ENCODE peak calls at places on chromosomes 11 and 22, in ten cellular contexts. One of them, this sample, is unnamed.

GRCh38 chr11:7573558-7574296 is 59.9 kb downstream of the PPFIBP2 start:
- DNase-seq in sigmoid colon: no peak
- DNase-seq in uterus: no peak
- DNase-seq in stomach: peak
- DNase-seq in K562: peak
- DNase-seq in heart left ventricle: no peak
- DNase-seq in IMR-90: no peak
- DNase-seq in Peyer's patch: no peak
- DNase-seq in spleen: no peak
- DNase-seq in transverse colon: peak
- DNase-seq in this sample: no peak

GRCh38 chr22:42720263-42721044 is at the start of gene A4GALT:
- DNase-seq in sigmoid colon: no peak
- DNase-seq in uterus: no peak
- DNase-seq in stomach: no peak
- DNase-seq in K562: no peak
- DNase-seq in heart left ventricle: peak
- DNase-seq in IMR-90: no peak
- DNase-seq in Peyer's patch: no peak
- DNase-seq in spleen: peak
- DNase-seq in transverse colon: no peak
- DNase-seq in this sample: no peak

GRCh38 chr11:69486056-69486772 is 4.8 kb downstream of the LINC01488 start:
- DNase-seq in sigmoid colon: no peak
- DNase-seq in uterus: no peak
- DNase-seq in stomach: no peak
- DNase-seq in K562: no peak
- DNase-seq in heart left ventricle: no peak
- DNase-seq in IMR-90: no peak
- DNase-seq in Peyer's patch: no peak
- DNase-seq in spleen: peak
- DNase-seq in transverse colon: no peak
- DNase-seq in this sample: no peak

GRCh38 chr22:42162728-42163489 is 32.3 kb upstream of the CYP2D6 start:
- DNase-seq in sigmoid colon: peak
- DNase-seq in uterus: no peak
- DNase-seq in stomach: no peak
- DNase-seq in K562: no peak
- DNase-seq in heart left ventricle: no peak
- DNase-seq in IMR-90: no peak
- DNase-seq in Peyer's patch: no peak
- DNase-seq in spleen: no peak
- DNase-seq in transverse colon: no peak
- DNase-seq in this sample: no peak

GRCh38 chr22:49368221-49368975 is 459.3 kb downstream of the BRD1 start:
- DNase-seq in sigmoid colon: peak
- DNase-seq in uterus: no peak
- DNase-seq in stomach: peak
- DNase-seq in K562: no peak
- DNase-seq in heart left ventricle: no peak
- DNase-seq in IMR-90: no peak
- DNase-seq in Peyer's patch: peak
- DNase-seq in spleen: peak
- DNase-seq in transverse colon: no peak
- DNase-seq in this sample: peak

GRCh38 chr22:48485144-48486135 is 1342.2 kb downstream of the BRD1 start:
- DNase-seq in sigmoid colon: peak
- DNase-seq in uterus: peak
- DNase-seq in stomach: no peak
- DNase-seq in K562: no peak
- DNase-seq in heart left ventricle: peak
- DNase-seq in IMR-90: no peak
- DNase-seq in Peyer's patch: no peak
- DNase-seq in spleen: peak
- DNase-seq in transverse colon: no peak
- DNase-seq in this sample: no peak

GRCh38 chr22:49780281-49780991 is 47.2 kb downstream of the BRD1 start:
- DNase-seq in sigmoid colon: no peak
- DNase-seq in uterus: no peak
- DNase-seq in stomach: no peak
- DNase-seq in K562: no peak
- DNase-seq in heart left ventricle: no peak
- DNase-seq in IMR-90: no peak
- DNase-seq in Peyer's patch: no peak
- DNase-seq in spleen: no peak
- DNase-seq in transverse colon: no peak
- DNase-seq in this sample: peak

GRCh38 chr11:12196335-12196734 is 85.9 kb downstream of the MICAL2 start:
- DNase-seq in sigmoid colon: no peak
- DNase-seq in uterus: no peak
- DNase-seq in stomach: no peak
- DNase-seq in K562: no peak
- DNase-seq in heart left ventricle: no peak
- DNase-seq in IMR-90: no peak
- DNase-seq in Peyer's patch: no peak
- DNase-seq in spleen: no peak
- DNase-seq in transverse colon: no peak
- DNase-seq in this sample: no peak

GRCh38 chr11:85805387-85805786 is 5.6 kb downstream of the SYTL2 start:
- DNase-seq in sigmoid colon: no peak
- DNase-seq in uterus: no peak
- DNase-seq in stomach: no peak
- DNase-seq in K562: no peak
- DNase-seq in heart left ventricle: no peak
- DNase-seq in IMR-90: peak
- DNase-seq in Peyer's patch: no peak
- DNase-seq in spleen: no peak
- DNase-seq in transverse colon: no peak
- DNase-seq in this sample: no peak

GRCh38 chr11:73334244-73335203 is 26.4 kb downstream of the ARHGEF17 start:
- DNase-seq in sigmoid colon: peak
- DNase-seq in uterus: peak
- DNase-seq in stomach: peak
- DNase-seq in K562: peak
- DNase-seq in heart left ventricle: peak
- DNase-seq in IMR-90: peak
- DNase-seq in Peyer's patch: peak
- DNase-seq in spleen: no peak
- DNase-seq in transverse colon: peak
- DNase-seq in this sample: no peak

GRCh38 chr11:69671734-69672465 is 3.3 kb downstream of the LTO1 start:
- DNase-seq in sigmoid colon: peak
- DNase-seq in uterus: no peak
- DNase-seq in stomach: no peak
- DNase-seq in K562: no peak
- DNase-seq in heart left ventricle: no peak
- DNase-seq in IMR-90: no peak
- DNase-seq in Peyer's patch: no peak
- DNase-seq in spleen: peak
- DNase-seq in transverse colon: no peak
- DNase-seq in this sample: no peak

GRCh38 chr11:20854214-20854613 is 184.8 kb downstream of the NELL1 start:
- DNase-seq in sigmoid colon: no peak
- DNase-seq in uterus: no peak
- DNase-seq in stomach: no peak
- DNase-seq in K562: no peak
- DNase-seq in heart left ventricle: no peak
- DNase-seq in IMR-90: no peak
- DNase-seq in Peyer's patch: no peak
- DNase-seq in spleen: no peak
- DNase-seq in transverse colon: no peak
- DNase-seq in this sample: no peak

DNA sequence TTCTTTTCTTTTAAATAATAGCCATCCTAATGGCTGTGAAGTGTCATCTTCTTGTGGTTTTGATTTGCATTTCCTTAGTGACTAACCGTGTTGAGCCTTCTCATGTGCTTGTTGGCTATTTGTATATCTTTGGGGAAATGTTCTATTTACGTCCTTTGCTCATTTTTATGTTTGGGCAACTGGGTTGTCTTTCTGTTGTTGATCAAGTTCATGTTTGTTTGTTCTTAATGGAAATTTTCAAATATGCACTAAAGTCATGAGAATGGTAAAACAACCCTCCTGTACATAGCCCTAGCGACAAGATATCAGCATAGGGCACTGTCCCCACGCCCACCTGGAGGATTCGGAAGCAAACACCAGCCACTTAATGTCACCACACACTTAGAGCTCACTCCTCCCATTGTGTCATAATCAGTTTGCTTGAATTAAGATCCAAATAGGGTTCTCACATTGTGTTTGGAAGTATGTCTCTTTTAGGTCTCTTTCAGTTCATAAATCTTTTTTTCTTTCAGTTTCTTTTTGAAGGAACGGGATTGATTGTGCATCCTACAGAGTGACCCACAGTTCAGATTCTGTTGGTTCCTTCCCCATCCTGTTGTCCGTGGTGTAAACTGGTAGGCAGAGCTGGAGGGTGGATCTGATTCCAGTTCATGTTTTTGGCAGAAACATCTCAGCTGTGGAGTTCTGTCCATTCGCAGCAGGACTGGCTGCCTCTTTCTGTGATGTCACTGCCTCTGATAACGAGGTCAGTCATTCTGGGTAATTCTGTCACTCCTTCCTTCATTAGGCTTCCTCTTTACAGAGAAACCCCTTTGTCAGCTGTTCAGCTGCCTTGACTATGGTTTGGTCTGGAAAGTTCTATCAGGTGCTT is 26.4 kb upstream of the ADORA2A start:
- DNase-seq in sigmoid colon: no peak
- DNase-seq in uterus: no peak
- DNase-seq in stomach: no peak
- DNase-seq in K562: no peak
- DNase-seq in heart left ventricle: no peak
- DNase-seq in IMR-90: peak
- DNase-seq in Peyer's patch: no peak
- DNase-seq in spleen: no peak
- DNase-seq in transverse colon: no peak
- DNase-seq in this sample: no peak
- H3K4me3 ChIP-seq in sigmoid colon: no peak
- H3K4me3 ChIP-seq in uterus: no peak
- H3K4me3 ChIP-seq in stomach: no peak
- H3K4me3 ChIP-seq in K562: no peak
- H3K4me3 ChIP-seq in heart left ventricle: no peak
- H3K4me3 ChIP-seq in IMR-90: no peak
- H3K4me3 ChIP-seq in Peyer's patch: no peak
- H3K4me3 ChIP-seq in spleen: peak
- H3K4me3 ChIP-seq in transverse colon: no peak
- H3K4me3 ChIP-seq in this sample: peak

GRCh38 chr11:84524422-84525051 is 1102.6 kb downstream of the DLG2 start:
- DNase-seq in sigmoid colon: no peak
- DNase-seq in uterus: no peak
- DNase-seq in stomach: no peak
- DNase-seq in K562: no peak
- DNase-seq in heart left ventricle: no peak
- DNase-seq in IMR-90: peak
- DNase-seq in Peyer's patch: no peak
- DNase-seq in spleen: no peak
- DNase-seq in transverse colon: no peak
- DNase-seq in this sample: no peak
- TF ChIP-seq CTCF in sigmoid colon: peak
- TF ChIP-seq CTCF in uterus: peak
- TF ChIP-seq CTCF in stomach: no peak
- TF ChIP-seq CTCF in K562: no peak
- TF ChIP-seq CTCF in heart left ventricle: peak
- TF ChIP-seq CTCF in IMR-90: peak
- TF ChIP-seq CTCF in Peyer's patch: no peak
- TF ChIP-seq CTCF in spleen: no peak
- TF ChIP-seq CTCF in transverse colon: no peak
- TF ChIP-seq CTCF in this sample: peak

DNA sequence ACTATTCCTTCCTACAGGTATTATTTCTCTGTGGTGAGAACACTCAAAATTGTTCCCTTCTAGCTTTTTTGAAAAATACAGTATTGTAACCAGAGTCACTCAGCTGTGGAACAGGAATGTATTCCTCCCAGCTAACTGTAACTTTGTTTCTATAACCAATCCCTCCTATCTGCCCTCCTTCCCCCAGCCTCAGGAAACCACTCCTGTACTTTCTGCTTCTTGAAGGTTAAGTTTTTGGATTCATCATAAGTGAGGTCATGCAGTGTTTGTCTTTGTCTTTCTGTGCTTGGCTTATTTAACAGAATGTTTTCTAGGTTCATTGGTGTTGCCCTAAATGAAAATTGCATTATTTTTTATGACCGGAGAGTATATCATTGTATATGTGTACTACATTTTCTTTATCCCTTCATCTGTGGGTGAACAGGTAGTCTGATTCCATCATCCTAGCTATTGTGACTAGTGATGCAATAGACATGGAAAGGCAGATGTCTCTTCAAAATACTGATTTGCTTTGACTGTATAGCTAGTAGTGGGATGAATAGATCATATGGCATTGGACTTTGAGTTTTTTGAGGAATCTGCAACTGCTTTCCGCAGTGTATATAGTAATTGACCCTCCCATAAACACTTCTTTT is 112.9 kb upstream of the GRK3 start:
- DNase-seq in sigmoid colon: no peak
- DNase-seq in uterus: no peak
- DNase-seq in stomach: no peak
- DNase-seq in K562: no peak
- DNase-seq in heart left ventricle: no peak
- DNase-seq in IMR-90: peak
- DNase-seq in Peyer's patch: no peak
- DNase-seq in spleen: no peak
- DNase-seq in transverse colon: no peak
- DNase-seq in this sample: no peak
- TF ChIP-seq POLR2A in sigmoid colon: no peak
- TF ChIP-seq POLR2A in uterus: no peak
- TF ChIP-seq POLR2A in stomach: no peak
- TF ChIP-seq POLR2A in K562: no peak
- TF ChIP-seq POLR2A in heart left ventricle: no peak
- TF ChIP-seq POLR2A in IMR-90: no peak
- TF ChIP-seq POLR2A in Peyer's patch: no peak
- TF ChIP-seq POLR2A in spleen: no peak
- TF ChIP-seq POLR2A in transverse colon: no peak
- TF ChIP-seq POLR2A in this sample: no peak

DNA sequence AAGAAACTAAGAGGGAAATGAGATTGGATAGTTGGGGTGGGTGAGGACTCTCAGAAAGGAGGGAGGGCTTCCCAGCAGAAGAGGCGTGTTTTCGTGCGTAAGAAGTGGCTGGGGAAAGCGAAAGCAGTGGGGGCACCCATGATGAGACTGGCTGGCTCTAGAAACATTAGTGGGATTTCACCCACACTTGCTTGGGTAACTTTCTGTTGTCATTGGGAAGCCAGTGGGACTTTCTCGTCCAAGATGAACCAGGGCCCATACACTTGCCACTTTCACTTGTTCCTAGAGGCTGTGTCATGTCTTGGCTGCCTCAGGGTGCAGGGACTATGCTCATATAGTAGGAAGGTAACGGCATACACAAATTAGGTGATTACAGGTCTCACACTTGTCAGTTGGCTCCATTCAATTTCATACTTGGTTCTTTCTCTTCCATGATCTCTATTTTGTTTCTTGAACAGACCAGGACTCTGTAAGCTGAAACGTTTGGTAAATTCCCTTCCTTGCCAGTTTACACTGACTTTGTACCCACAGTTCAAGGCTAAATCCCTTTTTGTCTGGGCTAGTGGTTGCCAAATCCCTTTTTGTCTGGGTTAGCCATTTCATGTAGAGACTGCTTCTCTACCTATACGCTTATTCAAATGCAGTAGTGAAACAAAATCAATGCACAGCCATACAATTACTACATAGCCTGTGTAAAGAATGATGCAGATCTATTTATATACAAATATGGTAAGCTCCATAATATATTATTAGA is 42.0 kb upstream of the CXCR5 start:
- DNase-seq in sigmoid colon: no peak
- DNase-seq in uterus: no peak
- DNase-seq in stomach: no peak
- DNase-seq in K562: no peak
- DNase-seq in heart left ventricle: no peak
- DNase-seq in IMR-90: no peak
- DNase-seq in Peyer's patch: peak
- DNase-seq in spleen: no peak
- DNase-seq in transverse colon: peak
- DNase-seq in this sample: no peak
- H3K4me3 ChIP-seq in sigmoid colon: no peak
- H3K4me3 ChIP-seq in uterus: no peak
- H3K4me3 ChIP-seq in stomach: no peak
- H3K4me3 ChIP-seq in K562: no peak
- H3K4me3 ChIP-seq in heart left ventricle: no peak
- H3K4me3 ChIP-seq in IMR-90: no peak
- H3K4me3 ChIP-seq in Peyer's patch: peak
- H3K4me3 ChIP-seq in spleen: peak
- H3K4me3 ChIP-seq in transverse colon: no peak
- H3K4me3 ChIP-seq in this sample: no peak

This sample was measured in upper lobe of left lung.